ENCODE peak calls at places on chromosome 7, in five cellular contexts. O is stimulated activated CD4-positive, alpha-beta T cell treated with anti-CD3 and anti-CD28 coated beads, Interleukin-2, amount 100 ng/mL, for 48 hours; I is stimulated activated CD8-positive, alpha-beta memory T cell treated with anti-CD3 and anti-CD28 coated beads, Interleukin-7, amount 100 ng/mL, for 48 hours; N is nephron progenitor cell; T is RPMI8226. W is an unnamed sample.

GRCh38 chr7:80060218-80060806 is 74.3 kb upstream of the GNAI1 start:
- DNase-seq in N (no peak), T (peak), I (no peak), O (no peak), W (no peak)

GRCh38 chr7:101153969-101154692 is at the start of gene AP1S1:
- DNase-seq in I (peak), T (peak), O (peak), N (peak), W (peak)

GRCh38 chr7:5525271-5526189 is 101.9 kb upstream of the TNRC18 start:
- DNase-seq in T (peak), I (peak), O (peak), N (no peak), W (peak)

GRCh38 chr7:118169146-118169545 is 14.8 kb upstream of the LSM8 start:
- DNase-seq in T (no peak), I (no peak), N (no peak), O (no peak), W (no peak)

GRCh38 chr7:47392241-47392759 is 189.6 kb downstream of the TNS3 start:
- DNase-seq in I (no peak), O (no peak), N (no peak), T (no peak), W (no peak)

GRCh38 chr7:114048386-114049235 is 129.8 kb upstream of the PPP1R3A start:
- DNase-seq in I (no peak), N (no peak), O (no peak), T (peak), W (no peak)

GRCh38 chr7:48033922-48034321 is 1.4 kb upstream of the C7orf57 start:
- DNase-seq in I (no peak), O (no peak), T (no peak), N (no peak), W (no peak)

GRCh38 chr7:1979591-1980560 is 252.9 kb downstream of the MAD1L1 start:
- DNase-seq in N (peak), O (no peak), T (no peak), I (no peak), W (no peak)

GRCh38 chr7:130867039-130867438 is 133.0 kb upstream of the KLF14 start:
- DNase-seq in O (no peak), T (no peak), N (no peak), I (no peak), W (no peak)

GRCh38 chr7:106110885-106111670 is 1.0 kb downstream of the SYPL1 start:
- DNase-seq in T (no peak), O (no peak), I (no peak), N (no peak), W (no peak)

GRCh38 chr7:2104107-2104710 is 128.5 kb downstream of the MAD1L1 start:
- DNase-seq in I (peak), T (no peak), O (peak), N (peak), W (peak)

GRCh38 chr7:105289704-105290103 is 99.0 kb downstream of the SRPK2 start:
- DNase-seq in O (no peak), I (no peak), T (no peak), N (no peak), W (no peak)

GRCh38 chr7:114759347-114760062 is 162.4 kb upstream of the MDFIC start:
- DNase-seq in I (no peak), O (no peak), N (no peak), T (no peak), W (no peak)

GRCh38 chr7:142108728-142109505 is 2.6 kb upstream of the MGAM2 start:
- DNase-seq in N (no peak), I (no peak), O (no peak), T (no peak), W (no peak)

GRCh38 chr7:157459966-157460365 is 123.2 kb downstream of the DNAJB6 start:
- DNase-seq in I (no peak), O (no peak), T (no peak), N (no peak), W (no peak)

GRCh38 chr7:126662826-126663225 is 589.9 kb downstream of the GRM8 start:
- DNase-seq in I (no peak), O (no peak), T (no peak), N (no peak), W (no peak)

GRCh38 chr7:91033574-91033973 is 230.7 kb upstream of the FZD1 start:
- DNase-seq in N (no peak), O (no peak), I (no peak), T (no peak), W (no peak)

GRCh38 chr7:79308176-79308575 is 145.3 kb downstream of the MAGI2 start:
- DNase-seq in T (no peak), I (no peak), N (no peak), O (no peak), W (no peak)

GRCh38 chr7:44698046-44698580 is 50.5 kb upstream of the ZMIZ2 start:
- DNase-seq in N (no peak), T (no peak), O (no peak), I (no peak), W (no peak)

GRCh38 chr7:343227-343822 is 53.4 kb downstream of the FOXL3 start:
- DNase-seq in T (no peak), N (peak), I (no peak), O (no peak), W (no peak)

GRCh38 chr7:98870071-98870651 is 347 bp upstream of the TMEM130 start:
- DNase-seq in I (peak), N (peak), O (peak), T (peak), W (peak)

GRCh38 chr7:84251183-84251845 is 56.7 kb upstream of the SEMA3A start:
- DNase-seq in T (no peak), N (no peak), O (no peak), I (no peak), W (no peak)

GRCh38 chr7:139105037-139105382 is 4.5 kb downstream of the ZC3HAV1 start:
- DNase-seq in O (no peak), N (no peak), I (no peak), T (no peak), W (no peak)

GRCh38 chr7:32298403-32299132 is 191.6 kb downstream of the LSM5 start:
- DNase-seq in I (no peak), O (no peak), T (no peak), N (peak), W (no peak)

GRCh38 chr7:144869072-144869471 is 33.2 kb upstream of the TPK1 start:
- DNase-seq in O (no peak), N (no peak), T (no peak), I (no peak), W (no peak)

GRCh38 chr7:109295158-109295557 is 725.5 kb downstream of the DNAJB9 start:
- DNase-seq in N (no peak), O (no peak), T (no peak), I (no peak), W (no peak)

GRCh38 chr7:27553288-27553687 is 109.4 kb downstream of the HIBADH start:
- DNase-seq in T (no peak), I (no peak), N (no peak), O (no peak), W (no peak)

GRCh38 chr7:131111-132094 is 61.0 kb upstream of the FAM20C start:
- DNase-seq in O (no peak), T (no peak), N (no peak), I (no peak), W (no peak)

GRCh38 chr7:32891800-32892520 is 400 bp upstream of the KBTBD2 start:
- DNase-seq in N (peak), O (peak), I (peak), T (peak), W (peak)

GRCh38 chr7:31633894-31634494 is 53.0 kb upstream of the PPP1R17 start:
- DNase-seq in O (no peak), T (peak), N (peak), I (no peak), W (no peak)

GRCh38 chr7:3931843-3932242 is 630.8 kb downstream of the SDK1 start:
- DNase-seq in O (no peak), I (no peak), N (no peak), T (no peak), W (no peak)

GRCh38 chr7:105477908-105478307 is 44.2 kb downstream of the PUS7 start:
- DNase-seq in I (no peak), N (no peak), T (no peak), O (no peak), W (no peak)

GRCh38 chr7:78510580-78511188 is 712.1 kb downstream of the PHTF2 start:
- DNase-seq in T (peak), I (no peak), N (peak), O (no peak), W (no peak)

GRCh38 chr7:68699090-68699711 is 899.1 kb upstream of the AUTS2 start:
- DNase-seq in O (no peak), I (no peak), N (no peak), T (no peak), W (no peak)

GRCh38 chr7:42027521-42027920 is 209.5 kb downstream of the GLI3 start:
- DNase-seq in N (no peak), T (no peak), I (no peak), O (no peak), W (no peak)

GRCh38 chr7:117808273-117808868 is 64.9 kb downstream of the CTTNBP2 start:
- DNase-seq in N (peak), O (no peak), T (no peak), I (no peak), W (no peak)

GRCh38 chr7:148994576-148994975 is 33.7 kb downstream of the PDIA4 start:
- DNase-seq in N (no peak), I (no peak), O (no peak), T (no peak), W (no peak)

GRCh38 chr7:30908681-30909080 is 3.0 kb upstream of the AQP1 start:
- DNase-seq in I (no peak), O (no peak), N (peak), T (peak), W (no peak)